ENCODE peak calls at places on chromosome 16, in six cellular contexts. V is sigmoid colon, Y is omental fat pad, K is uterus, I is left ventricle myocardium inferior, B is brain microvascular endothelial cell. E is an unnamed sample.

GRCh38 chr16:67641779-67642708 is 2.9 kb upstream of the CARMIL2 start:
- DNase-seq in I (peak; percentile 80), V (peak; percentile 89), K (no peak), Y (no peak), B (no peak), E (no peak)

GRCh38 chr16:72974142-72974769 is 73.7 kb downstream of the ZFHX3 start:
- DNase-seq in I (no peak), Y (no peak), V (no peak), K (no peak), B (no peak), E (no peak)

GRCh38 chr16:29694384-29695195 is 15.6 kb downstream of the QPRT start:
- DNase-seq in K (peak; percentile 37), V (no peak), B (no peak), I (no peak), Y (no peak), E (no peak)

GRCh38 chr16:47646914-47647313 is 185.8 kb downstream of the PHKB start:
- DNase-seq in B (no peak), I (no peak), V (no peak), Y (no peak), K (no peak), E (no peak)

GRCh38 chr16:9050102-9050830 is 41.2 kb upstream of the HAPSTR1 start:
- DNase-seq in K (no peak), B (no peak), V (no peak), I (no peak), Y (no peak), E (no peak)

GRCh38 chr16:66269631-66270332 is 96.7 kb upstream of the CDH5 start:
- DNase-seq in B (no peak), K (no peak), V (peak; percentile 53), Y (no peak), I (no peak), E (no peak)

GRCh38 chr16:11370084-11370931 is 25.0 kb downstream of the RMI2 start:
- DNase-seq in Y (no peak), I (no peak), K (no peak), B (no peak), V (no peak), E (no peak)

GRCh38 chr16:63067141-63067540 is 1030.9 kb upstream of the CDH8 start:
- DNase-seq in V (no peak), Y (no peak), B (no peak), I (no peak), K (no peak), E (no peak)

GRCh38 chr16:19601083-19601976 is 45.8 kb downstream of the VPS35L start:
- DNase-seq in V (no peak), K (no peak), I (no peak), Y (no peak), B (peak; percentile 32), E (no peak)

GRCh38 chr16:73735018-73735417 is 561.6 kb upstream of the PSMD7 start:
- DNase-seq in V (no peak), K (no peak), Y (no peak), I (no peak), B (peak; percentile 63), E (no peak)

GRCh38 chr16:70495425-70496182 is 27.8 kb downstream of the COG4 start:
- DNase-seq in V (no peak), K (no peak), B (no peak), I (no peak), Y (no peak), E (no peak)

GRCh38 chr16:86424413-86424812 is 85.9 kb upstream of the FOXF1 start:
- DNase-seq in Y (no peak), V (peak; percentile 84), I (no peak), K (no peak), B (no peak), E (no peak)

GRCh38 chr16:14205666-14206065 is 134.5 kb downstream of the MRTFB start:
- DNase-seq in V (no peak), K (no peak), Y (no peak), I (no peak), B (peak; percentile 53), E (no peak)

GRCh38 chr16:67713647-67714273 is 5.4 kb downstream of the GFOD2 start:
- DNase-seq in V (no peak), I (no peak), K (no peak), Y (no peak), B (no peak), E (no peak)

GRCh38 chr16:56424404-56424765 is 960 bp downstream of the AMFR start:
- DNase-seq in V (no peak), I (no peak), K (no peak), Y (no peak), B (no peak), E (no peak)

GRCh38 chr16:20704281-20704680 is 6.8 kb upstream of the ACSM1 start:
- DNase-seq in Y (no peak), V (no peak), K (no peak), B (no peak), I (no peak), E (no peak)

GRCh38 chr16:64356267-64356666 is 765.6 kb downstream of the CDH11 start:
- DNase-seq in K (no peak), I (no peak), Y (no peak), B (peak; percentile 65), V (no peak), E (no peak)

GRCh38 chr16:49494386-49495150 is 121.0 kb downstream of the C16orf78 start:
- DNase-seq in V (no peak), I (no peak), B (no peak), Y (no peak), K (peak; percentile 9), E (no peak)

GRCh38 chr16:49491111-49491670 is 117.6 kb downstream of the C16orf78 start:
- DNase-seq in V (peak; percentile 55), K (no peak), Y (no peak), I (no peak), B (no peak), E (no peak)

GRCh38 chr16:85506358-85506911 is 106.7 kb upstream of the GSE1 start:
- DNase-seq in I (no peak), B (no peak), V (no peak), Y (no peak), K (no peak), E (no peak)

GRCh38 chr16:23026777-23027362 is 122.4 kb downstream of the USP31 start:
- DNase-seq in B (peak; percentile 8), K (no peak), I (no peak), Y (no peak), V (no peak), E (peak; percentile 42)

GRCh38 chr16:10647721-10648296 is 46.9 kb downstream of the TEKT5 start:
- DNase-seq in B (no peak), V (no peak), I (no peak), Y (no peak), K (no peak), E (no peak)

GRCh38 chr16:47150067-47150466 is 6.3 kb upstream of the NETO2 start:
- DNase-seq in I (no peak), K (no peak), Y (no peak), B (no peak), V (no peak), E (no peak)

GRCh38 chr16:46650224-46650623 is 29.0 kb upstream of the SHCBP1 start:
- DNase-seq in I (no peak), Y (no peak), V (peak; percentile 81), B (peak; percentile 3), K (peak; percentile 46), E (no peak)

GRCh38 chr16:47460301-47460754 is 535 bp downstream of the ITFG1 start:
- DNase-seq in V (no peak), I (no peak), B (no peak), Y (no peak), K (no peak), E (no peak)

GRCh38 chr16:68719993-68720489 is 17.1 kb upstream of the CDH1 start:
- DNase-seq in I (no peak), B (no peak), V (no peak), Y (no peak), K (no peak), E (no peak)

GRCh38 chr16:470418-470817 is 45.0 kb downstream of the RAB11FIP3 start:
- DNase-seq in K (no peak), V (no peak), I (no peak), Y (no peak), B (no peak), E (no peak)
- TF ChIP-seq CTCF in K (no peak), V (no peak), I (no peak), Y (no peak), B (no peak), E (no peak)

DNA sequence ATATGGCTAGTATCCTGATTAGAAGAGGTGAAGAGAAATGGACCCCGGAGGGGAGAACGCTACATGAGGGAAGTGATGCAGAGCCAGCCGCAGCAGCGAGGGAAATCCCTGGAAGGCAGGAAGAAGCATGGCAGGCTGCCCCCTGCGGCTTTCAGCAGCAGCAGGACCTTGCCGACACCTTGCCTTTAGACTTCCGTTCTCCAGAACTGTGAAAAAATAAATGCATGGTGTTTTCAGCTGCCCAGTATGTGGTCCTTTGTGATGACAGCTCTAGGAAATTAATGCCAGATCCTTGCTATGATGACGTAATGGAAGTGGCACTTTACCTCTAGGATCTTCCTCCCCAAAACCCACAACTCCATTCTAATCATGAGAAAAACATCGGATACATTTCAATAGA is 9.7 kb upstream of the ZFP1 start:
- DNase-seq in K (no peak), Y (no peak), B (peak; percentile 27), I (no peak), V (no peak), E (no peak)
- TF ChIP-seq CTCF in K (no peak), Y (no peak), B (no peak), I (no peak), V (no peak), E (no peak)

DNA sequence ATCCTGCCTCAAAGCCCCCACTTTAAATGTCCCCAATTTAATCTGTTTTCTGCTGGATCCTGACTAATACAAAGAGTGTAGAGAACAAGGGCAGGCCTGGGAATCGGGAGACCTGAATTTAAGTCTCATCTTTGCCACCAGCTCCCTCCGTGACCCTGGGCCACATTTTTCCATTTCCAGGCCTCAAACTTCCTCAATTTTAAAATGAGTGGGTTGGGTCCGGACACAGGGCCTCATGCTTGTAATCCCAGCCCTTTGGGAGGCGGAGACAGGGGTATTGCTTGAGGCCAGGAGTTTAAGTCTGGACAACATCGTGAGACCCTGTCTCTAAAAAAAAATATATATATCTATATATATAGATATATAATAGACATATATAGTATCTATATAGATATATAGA is 61.4 kb downstream of the SRL start:
- DNase-seq in V (no peak), B (no peak), I (no peak), K (no peak), Y (no peak), E (no peak)
- TF ChIP-seq CTCF in V (no peak), B (no peak), I (no peak), K (no peak), Y (no peak), E (no peak)

DNA sequence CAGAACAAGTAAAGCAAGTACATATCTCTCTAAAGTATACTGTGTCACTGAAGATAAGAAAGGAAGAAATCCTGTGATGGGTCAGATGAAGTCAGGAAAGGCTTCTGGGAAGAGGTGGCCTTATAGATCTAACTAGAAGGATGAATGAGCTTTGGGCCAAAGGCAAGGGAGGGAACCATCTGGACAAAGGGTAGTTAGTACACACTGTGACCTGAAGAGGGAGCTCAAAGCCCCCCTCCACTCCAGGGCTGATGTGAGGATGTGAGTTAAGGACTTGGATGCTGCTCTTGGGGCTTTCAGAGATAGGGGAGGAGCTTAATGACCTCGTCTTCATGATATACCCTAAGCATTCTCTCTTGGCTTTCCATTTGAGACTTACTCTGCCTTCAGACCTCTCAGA is 185.3 kb upstream of the CACNG3 start:
- DNase-seq in V (no peak), Y (no peak), B (peak; percentile 6), I (no peak), K (no peak), E (no peak)
- TF ChIP-seq CTCF in V (no peak), Y (no peak), B (no peak), I (peak; percentile 66), K (no peak), E (no peak)